ENCODE peak calls at places on chromosomes 4 and X, in ten cellular contexts. L, U, V, S, A, D, N, W, F and G are unnamed samples.

GRCh38 chr4:1209821-1210220 is 37.4 kb upstream of the SPON2 start:
- DNase-seq in S (no peak), U (peak), L (peak), V (peak), F (peak), D (peak), N (no peak), W (no peak), A (no peak), G (no peak)

GRCh38 chr4:56007154-56007553 is 58.4 kb downstream of the CEP135 start:
- DNase-seq in N (no peak), A (no peak), W (peak), F (no peak), D (no peak), S (no peak), U (no peak), V (no peak), L (no peak), G (no peak)

GRCh38 chr4:7101692-7102515 is 34.0 kb upstream of the GRPEL1 start:
- DNase-seq in W (peak), S (peak), F (peak), D (peak), N (peak), V (peak), U (peak), A (peak), L (peak), G (no peak)

GRCh38 chrX:17007134-17007768 is 60.8 kb downstream of the REPS2 start:
- DNase-seq in D (no peak), U (no peak), V (no peak), N (peak), S (no peak), W (peak), A (peak), L (no peak), F (no peak), G (no peak)

GRCh38 chr4:24568425-24568824 is 15.9 kb downstream of the DHX15 start:
- DNase-seq in F (no peak), D (no peak), N (no peak), L (no peak), W (no peak), U (no peak), A (no peak), S (no peak), V (no peak), G (no peak)

GRCh38 chr4:176642472-176642871 is 150.2 kb downstream of the VEGFC start:
- DNase-seq in V (no peak), D (no peak), S (no peak), L (no peak), A (no peak), U (no peak), N (no peak), W (peak), F (no peak), G (no peak)

GRCh38 chr4:188127157-188127874 is 11.9 kb upstream of the TRIML1 start:
- DNase-seq in D (no peak), L (no peak), W (peak), A (no peak), V (peak), U (no peak), F (no peak), N (no peak), S (peak), G (no peak)

GRCh38 chrX:21375795-21376069 is 1.5 kb downstream of the CNKSR2 start:
- DNase-seq in W (peak), U (no peak), A (no peak), N (no peak), F (no peak), D (no peak), V (no peak), L (no peak), S (no peak), G (no peak)

GRCh38 chr4:43456383-43456782 is 563.9 kb downstream of the GRXCR1 start:
- DNase-seq in A (no peak), F (no peak), L (no peak), V (peak), N (no peak), S (peak), U (no peak), W (no peak), D (no peak), G (no peak)

GRCh38 chr4:163941221-163941865 is 446.9 kb downstream of the TMA16 start:
- DNase-seq in L (no peak), S (peak), U (no peak), V (no peak), W (no peak), A (no peak), D (no peak), F (no peak), N (no peak), G (no peak)

GRCh38 chr4:88758264-88758663 is 60.6 kb upstream of the NAP1L5 start:
- DNase-seq in F (no peak), U (no peak), S (no peak), W (peak), V (no peak), A (no peak), L (no peak), D (no peak), N (no peak), G (no peak)
- H3K4me3 ChIP-seq in F (no peak), U (no peak), S (no peak), W (no peak), V (no peak), A (no peak), L (no peak), D (no peak), N (no peak), G (no peak)

DNA sequence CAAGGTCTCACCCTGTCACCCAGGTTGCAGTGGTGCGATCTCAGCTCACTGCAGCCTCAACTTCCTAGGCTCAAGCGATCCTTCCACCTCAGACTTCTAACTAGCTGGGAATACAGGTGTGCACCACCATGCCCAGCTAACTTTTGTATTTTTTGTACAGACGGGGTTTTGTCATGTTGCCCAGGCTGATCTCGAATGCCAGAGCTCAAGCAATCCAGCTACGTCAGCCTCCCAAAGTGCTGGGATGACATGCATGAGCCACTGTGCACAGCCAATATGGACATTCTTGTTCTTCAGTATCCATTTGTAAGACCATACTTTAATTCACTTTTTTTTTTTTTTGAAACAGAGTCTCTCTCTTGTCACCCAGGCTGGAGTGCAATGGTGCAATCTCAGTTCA is 3.5 kb upstream of the CCNI start:
- DNase-seq in D (no peak), W (no peak), U (no peak), F (no peak), N (no peak), L (no peak), V (no peak), A (no peak), S (no peak), G (no peak)
- H3K4me3 ChIP-seq in D (no peak), W (no peak), U (no peak), F (no peak), N (no peak), L (no peak), V (no peak), A (no peak), S (no peak), G (no peak)

DNA sequence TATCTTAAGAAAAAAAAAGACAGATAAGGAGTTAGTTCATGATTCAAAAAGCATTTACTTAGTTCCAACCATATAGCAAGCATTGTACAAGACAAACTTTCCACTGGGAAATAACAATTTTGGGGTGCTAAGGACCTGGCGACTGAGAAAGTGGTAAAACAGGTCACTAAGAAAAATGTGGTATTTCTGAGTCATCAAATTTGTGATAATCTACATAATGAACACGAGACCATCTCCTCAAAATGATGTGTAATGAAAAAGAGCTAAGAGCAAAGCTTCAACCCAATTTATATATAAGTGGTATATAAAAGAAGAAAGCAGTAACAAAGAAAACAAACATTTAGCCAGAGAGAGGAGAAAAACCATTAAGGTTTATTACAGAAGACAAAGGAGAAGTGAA is 72.3 kb downstream of the FBXW7 start:
- DNase-seq in W (no peak), A (no peak), D (no peak), L (no peak), S (no peak), F (no peak), V (no peak), N (no peak), U (no peak), G (no peak)
- H3K4me3 ChIP-seq in W (no peak), A (no peak), D (no peak), L (no peak), S (no peak), F (no peak), V (no peak), N (no peak), U (no peak), G (no peak)

GRCh38 chr4:82433791-82434190 is 3.4 kb downstream of the ENOPH1 start:
- DNase-seq in L (no peak), A (no peak), N (no peak), D (no peak), S (peak), U (no peak), W (no peak), F (no peak), V (no peak), G (no peak)

GRCh38 chr4:82430193-82431025 is at the start of the genes ENOPH1 and HNRNPDL:
- DNase-seq in F (peak), A (peak), V (peak), L (peak), W (peak), S (peak), N (peak), D (peak), U (peak), G (peak)

GRCh38 chr4:82431026-82431745 is 796 bp downstream of the ENOPH1 start:
- DNase-seq in N (no peak), S (no peak), V (no peak), F (peak), W (peak), D (no peak), U (peak), A (peak), L (no peak), G (no peak)

GRCh38 chr4:82432596-82432995 is 2.2 kb downstream of the ENOPH1 start:
- DNase-seq in V (no peak), W (no peak), S (no peak), A (peak), N (no peak), U (no peak), D (no peak), F (no peak), L (no peak), G (no peak)

GRCh38 chr4:82431831-82432230 is 1.4 kb downstream of the ENOPH1 start:
- DNase-seq in D (no peak), U (no peak), N (no peak), S (no peak), F (no peak), L (no peak), W (no peak), V (no peak), A (no peak), G (no peak)
- H3K4me3 ChIP-seq in D (no peak), U (peak), N (peak), S (no peak), F (no peak), L (no peak), W (no peak), V (peak), A (peak), G (peak)

GRCh38 chrX:25012433-25012735 is 3.4 kb downstream of the ARX start:
- DNase-seq in S (no peak), L (no peak), A (no peak), U (no peak), W (peak), F (no peak), V (no peak), D (no peak), N (no peak), G (no peak)

GRCh38 chrX:25009407-25009806 is 6.4 kb downstream of the ARX start:
- DNase-seq in F (no peak), N (no peak), A (no peak), V (no peak), W (no peak), D (no peak), U (no peak), L (no peak), S (no peak), G (no peak)

GRCh38 chrX:25012793-25013592 is 2.8 kb downstream of the ARX start:
- DNase-seq in A (no peak), V (no peak), D (no peak), U (no peak), L (no peak), W (no peak), F (no peak), N (no peak), S (no peak), G (no peak)

GRCh38 chrX:25011589-25012432 is 4.0 kb downstream of the ARX start:
- DNase-seq in F (no peak), L (no peak), A (no peak), U (no peak), S (no peak), D (no peak), N (no peak), W (no peak), V (no peak), G (no peak)

DNA sequence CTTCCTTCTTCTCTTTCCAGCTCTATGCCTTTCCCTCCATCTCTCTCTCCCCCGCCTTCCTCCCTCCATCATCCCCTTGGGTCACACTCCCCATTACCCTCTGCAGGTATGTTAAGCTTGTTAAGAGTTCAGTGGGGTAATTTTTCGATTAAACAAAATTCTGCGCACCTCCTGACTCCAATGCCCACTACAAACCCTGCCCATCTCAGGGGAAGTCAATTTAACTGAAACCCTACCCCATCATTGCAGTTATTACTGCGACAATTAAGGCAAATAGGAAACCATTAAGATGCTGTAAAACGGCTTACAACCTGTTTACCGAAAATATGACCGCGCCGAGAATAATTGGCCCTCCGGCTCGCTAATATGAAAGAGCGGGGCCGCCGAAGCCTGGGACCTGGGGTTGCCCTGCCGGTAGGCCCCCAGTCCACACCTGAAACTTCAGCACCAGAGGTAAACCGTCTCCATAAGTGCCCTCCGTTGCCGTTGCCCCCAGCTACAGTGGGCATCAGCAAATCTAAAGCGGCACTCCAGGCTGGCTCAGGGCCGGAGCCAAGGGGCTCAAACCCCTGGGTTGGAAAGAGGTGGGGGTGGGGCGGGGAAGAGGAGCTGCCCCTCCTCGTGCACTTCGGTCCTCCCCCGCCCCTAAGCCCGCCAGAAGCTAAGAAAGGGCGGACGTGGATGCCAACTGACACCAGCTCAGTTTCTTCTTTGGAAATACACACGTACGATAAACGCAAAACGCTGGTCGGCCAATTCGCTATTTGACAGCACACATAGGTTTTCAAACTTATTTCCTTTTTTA is 4.8 kb downstream of the ARX start:
- DNase-seq in A (no peak), U (no peak), N (no peak), S (no peak), D (no peak), W (no peak), F (no peak), V (no peak), L (no peak), G (no peak)
- H3K4me3 ChIP-seq in A (no peak), U (no peak), N (no peak), S (no peak), D (no peak), W (no peak), F (no peak), V (no peak), L (no peak), G (no peak)